ENCODE peak calls at places on chromosomes 2 and 18, in five cellular contexts. Z is A549, V is K562, K is HepG2, M is HCT116. I is an unnamed sample.

GRCh38 chr2:44949329-44950151 is 8.0 kb downstream of the SIX3 start:
- DNase-seq in V (no peak), K (no peak), M (no peak), Z (no peak), I (no peak)

GRCh38 chr2:67036446-67036845 is 360.7 kb upstream of the ETAA1 start:
- DNase-seq in M (no peak), Z (no peak), K (no peak), V (no peak), I (no peak)

GRCh38 chr2:171482877-171483276 is 39.4 kb upstream of the CYBRD1 start:
- DNase-seq in K (no peak), V (no peak), M (no peak), Z (no peak), I (no peak)

GRCh38 chr2:205775091-205775876 is 93.0 kb downstream of the NRP2 start:
- DNase-seq in Z (no peak), V (no peak), M (no peak), K (no peak), I (no peak)

GRCh38 chr2:16122556-16122955 is 182.2 kb downstream of the MYCN start:
- DNase-seq in V (no peak), Z (no peak), M (no peak), K (no peak), I (no peak)

GRCh38 chr2:234446404-234447076 is 50.3 kb downstream of the ARL4C start:
- DNase-seq in K (no peak), Z (no peak), M (no peak), V (no peak), I (peak; percentile 83)

GRCh38 chr2:73293534-73294171 is at the start of gene EGR4:
- DNase-seq in M (peak; percentile 64), K (peak; percentile 70), V (peak; percentile 64), Z (peak; percentile 89), I (peak; percentile 26)

GRCh38 chr18:79360933-79361332 is 34.8 kb upstream of the NFATC1 start:
- DNase-seq in M (no peak), Z (no peak), V (no peak), K (no peak), I (no peak)

GRCh38 chr2:97788986-97789644 is 75.7 kb downstream of the ZAP70 start:
- DNase-seq in V (no peak), M (no peak), K (no peak), Z (no peak), I (no peak)

GRCh38 chr18:78658531-78658930 is 321.1 kb upstream of the SALL3 start:
- DNase-seq in K (no peak), V (no peak), M (no peak), Z (no peak), I (no peak)

GRCh38 chr2:222892321-222892720 is 31.5 kb downstream of the ACSL3 start:
- DNase-seq in M (no peak), V (no peak), K (no peak), Z (no peak), I (peak; percentile 84)

GRCh38 chr2:19900536-19901200 is 1.1 kb downstream of the TTC32 start:
- DNase-seq in V (no peak), Z (peak; percentile 35), K (peak; percentile 24), M (no peak), I (peak; percentile 46)

GRCh38 chr18:68840554-68841263 is 42.8 kb downstream of the CCDC102B start:
- DNase-seq in V (no peak), M (peak; percentile 23), K (peak; percentile 41), Z (peak; percentile 58), I (peak; percentile 66)

GRCh38 chr2:176508984-176509383 is 239.7 kb downstream of the MTX2 start:
- DNase-seq in V (no peak), M (no peak), K (no peak), Z (no peak), I (no peak)

GRCh38 chr2:237790353-237790752 is 8.2 kb upstream of the RBM44 start:
- DNase-seq in K (no peak), V (no peak), M (no peak), Z (no peak), I (no peak)

GRCh38 chr18:11989174-11989573 is 7.9 kb downstream of the IMPA2 start:
- DNase-seq in K (no peak), V (no peak), Z (no peak), M (no peak), I (no peak)

GRCh38 chr18:11989966-11990380 is 8.7 kb downstream of the IMPA2 start:
- DNase-seq in Z (no peak), V (no peak), M (no peak), K (no peak), I (no peak)

GRCh38 chr18:11990541-11990940 is 9.2 kb downstream of the IMPA2 start:
- DNase-seq in V (no peak), Z (no peak), M (no peak), K (no peak), I (no peak)

GRCh38 chr18:11992096-11992785 is 10.9 kb downstream of the IMPA2 start:
- DNase-seq in V (no peak), M (no peak), K (no peak), Z (no peak), I (no peak)

DNA sequence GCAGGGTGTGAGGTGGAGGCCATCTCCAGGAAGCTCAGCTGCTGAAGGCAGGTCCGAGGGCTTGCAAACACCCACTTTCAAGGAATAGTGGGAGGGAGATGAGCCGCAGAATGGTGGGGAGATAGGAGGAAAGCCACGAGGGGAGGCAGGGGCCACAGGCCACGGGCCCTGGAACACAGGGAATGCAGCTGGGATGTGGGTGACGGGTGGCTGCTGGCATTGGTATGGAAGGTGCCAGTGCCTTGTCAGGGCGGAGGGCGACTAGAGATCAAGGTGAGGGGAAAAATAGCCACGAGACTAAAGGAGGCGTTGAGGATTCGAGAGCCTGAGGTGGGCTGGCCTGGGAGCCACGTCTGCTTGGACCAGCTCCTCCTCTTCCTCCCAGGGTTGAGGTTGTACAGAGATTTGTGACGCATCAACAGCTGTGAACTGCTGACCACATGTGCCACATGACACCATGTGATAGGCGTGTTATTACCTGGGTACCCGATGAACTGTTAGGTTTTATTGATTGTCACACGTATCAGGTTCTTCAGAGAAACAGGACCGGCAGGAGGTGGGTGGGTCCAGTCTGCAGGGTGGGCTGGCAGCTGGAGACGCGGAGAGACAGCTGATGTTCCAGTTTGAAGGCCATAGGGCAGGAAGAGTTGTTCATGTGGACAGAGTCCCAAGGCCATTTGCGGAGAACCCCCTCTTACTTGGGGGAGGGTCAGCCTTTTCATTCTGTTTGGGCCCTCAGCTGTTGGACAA is 9.9 kb downstream of the IMPA2 start:
- DNase-seq in Z (no peak), M (no peak), V (no peak), K (no peak), I (no peak)
- TF ChIP-seq POLR2A in Z (no peak), M (no peak), V (no peak), K (no peak), I (no peak)

DNA sequence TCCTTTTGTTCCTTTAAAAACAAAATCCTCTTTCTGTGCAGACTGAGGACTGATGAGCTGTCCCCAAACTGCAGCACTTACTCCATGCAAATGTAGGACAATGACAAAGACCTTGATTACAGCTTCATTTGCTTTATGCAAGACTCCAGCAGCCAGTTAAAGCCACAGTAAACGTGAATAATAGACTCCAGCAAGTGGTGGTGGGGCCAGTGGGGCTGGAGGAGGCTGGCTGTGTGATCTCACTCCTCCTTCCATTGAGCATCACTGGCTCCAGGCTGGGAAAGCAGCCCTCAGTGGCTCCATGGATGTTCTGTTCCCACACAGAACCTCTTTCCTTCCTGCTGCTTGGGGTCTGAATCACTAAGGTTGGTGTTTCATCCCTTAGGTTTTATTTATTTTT is 306.0 kb upstream of the CELF4 start:
- DNase-seq in K (no peak), M (no peak), V (no peak), Z (no peak), I (no peak)
- TF ChIP-seq MAX in K (no peak), M (no peak), V (no peak), Z (no peak), I (no peak)

DNA sequence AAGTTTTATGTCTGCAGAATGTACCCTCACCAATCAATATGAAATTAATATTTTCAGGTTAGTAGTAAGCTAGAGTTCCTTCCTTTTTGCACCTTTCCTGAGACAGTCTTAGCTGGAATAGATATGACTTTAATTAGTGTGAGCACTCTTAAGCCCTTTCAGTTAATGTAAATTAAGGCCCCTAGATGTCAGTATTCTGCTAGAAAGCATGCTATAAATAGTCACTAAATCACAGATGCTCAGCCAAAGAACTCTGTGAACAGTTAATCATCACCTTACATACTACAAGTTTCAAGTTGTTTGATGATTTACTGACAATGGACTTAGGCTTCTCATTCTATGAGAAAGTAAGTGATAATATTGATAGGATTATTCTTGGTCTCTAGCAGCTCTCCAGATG is 413.7 kb downstream of the PTH2R start:
- DNase-seq in Z (peak; percentile 12), V (no peak), K (no peak), M (peak; percentile 4), I (peak; percentile 23)
- TF ChIP-seq CTCF in Z (peak; percentile 16), V (peak; percentile 15), K (peak; percentile 8), M (peak; percentile 50), I (no peak)

GRCh38 chr2:174248187-174248997 is at the start of gene OLA1:
- DNase-seq in V (peak; percentile 99), Z (peak; percentile 95), K (peak; percentile 90), M (peak; percentile 88), I (peak; percentile 98)
- TF ChIP-seq POLR2A in V (peak; percentile 98), Z (peak; percentile 94), K (peak; percentile 98), M (peak; percentile 88), I (peak; percentile 93)

DNA sequence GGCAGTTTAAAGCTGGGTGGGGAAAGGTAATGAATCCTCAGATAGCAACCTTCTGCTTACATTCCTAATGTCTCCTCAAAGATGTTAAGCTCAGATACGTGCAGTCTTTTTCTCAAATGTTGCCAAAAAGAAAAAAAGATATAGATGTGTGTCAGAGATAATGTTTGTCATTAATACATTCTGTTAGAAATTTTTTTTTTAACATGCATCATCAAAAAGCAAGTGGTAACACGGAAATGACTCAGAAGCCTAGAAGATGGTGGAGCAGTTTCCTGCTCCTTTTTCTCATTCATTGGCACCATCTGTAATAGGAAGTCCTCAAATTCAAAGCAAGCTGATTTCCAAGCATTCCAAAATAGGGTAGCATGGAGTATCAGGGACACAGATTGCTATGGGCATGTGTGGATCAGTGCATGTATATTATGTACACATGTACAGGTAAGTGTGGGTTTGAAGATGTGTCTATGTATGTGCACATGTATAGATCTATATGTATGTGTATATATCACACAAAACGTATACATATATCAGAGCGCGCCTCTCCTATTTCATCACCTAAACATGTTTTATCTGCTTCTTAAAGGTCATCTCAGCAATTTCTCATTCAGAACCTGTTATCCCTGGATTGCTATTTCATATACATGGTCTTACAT is 79.9 kb upstream of the ITGB6 start:
- DNase-seq in Z (no peak), M (no peak), V (no peak), K (no peak), I (no peak)
- TF ChIP-seq MAX in Z (no peak), M (no peak), V (no peak), K (no peak), I (no peak)